ENCODE peak calls at places on chromosomes 13 and 19, in seven cellular contexts. Y is HCEC 1CT; A is stimulated activated CD8-positive, alpha-beta memory T cell treated with anti-CD3 and anti-CD28 coated beads, Interleukin-4, amount 100 ng/mL, for 4 hours; K is NCI-H1092 treated with DMSO at 0.1 percent for 48 hours; G is ELR; H is foreskin fibroblast; O is activated T-cell treated with anti-CD3 and anti-CD28 coated beads, Interleukin-2, amount 50 U/mL, for 48 hours. Q is an unnamed sample.

GRCh38 chr13:112159575-112160547 is 92.9 kb downstream of the SOX1 start:
- DNase-seq in Y (no peak), A (no peak), K (no peak), G (no peak), H (no peak), O (no peak), Q (no peak)

GRCh38 chr19:34365463-34366401 is 736 bp downstream of the GPI start:
- DNase-seq in Y (peak), A (no peak), K (peak), G (peak), H (peak), O (peak), Q (peak)

GRCh38 chr13:20192470-20193141 is at the start of gene GJB2:
- DNase-seq in Y (no peak), A (no peak), K (no peak), G (peak), H (no peak), O (peak), Q (no peak)

GRCh38 chr19:32387701-32388392 is 17.7 kb upstream of the DPY19L3 start:
- DNase-seq in Y (peak), A (no peak), K (no peak), G (peak), H (peak), O (no peak), Q (no peak)

GRCh38 chr19:40607311-40607871 is 6.2 kb downstream of the LTBP4 start:
- DNase-seq in Y (no peak), A (no peak), K (no peak), G (no peak), H (no peak), O (no peak), Q (no peak)

GRCh38 chr13:55534306-55534705 is 1606.4 kb upstream of the PRR20A start:
- DNase-seq in Y (no peak), A (no peak), K (no peak), G (no peak), H (no peak), O (no peak), Q (no peak)

GRCh38 chr19:5036733-5037681 is 68.1 kb downstream of the KDM4B start:
- DNase-seq in Y (no peak), A (no peak), K (peak), G (peak), H (peak), O (no peak), Q (peak)

GRCh38 chr13:94232161-94232560 is 247.3 kb downstream of the DCT start:
- DNase-seq in Y (no peak), A (no peak), K (no peak), G (no peak), H (no peak), O (no peak), Q (no peak)

GRCh38 chr13:113531041-113531873 is 40.7 kb upstream of the DCUN1D2 start:
- DNase-seq in Y (no peak), A (no peak), K (no peak), G (no peak), H (no peak), O (no peak), Q (no peak)

GRCh38 chr13:32537580-32538233 is 888 bp downstream of the N4BP2L2 start:
- DNase-seq in Y (no peak), A (peak), K (no peak), G (peak), H (peak), O (peak), Q (no peak)

GRCh38 chr13:83168575-83168974 is 713.7 kb downstream of the SLITRK1 start:
- DNase-seq in Y (no peak), A (no peak), K (no peak), G (no peak), H (no peak), O (no peak), Q (no peak)

GRCh38 chr13:39603424-39603947 is 493 bp upstream of the LHFPL6 start:
- DNase-seq in Y (peak), A (no peak), K (peak), G (peak), H (peak), O (no peak), Q (peak)

GRCh38 chr19:49473868-49474544 is at the start of gene FLT3LG:
- DNase-seq in Y (peak), A (peak), K (peak), G (peak), H (peak), O (peak), Q (peak)

GRCh38 chr13:33229446-33230177 is 55.9 kb downstream of the STARD13 start:
- DNase-seq in Y (no peak), A (no peak), K (peak), G (peak), H (no peak), O (no peak), Q (no peak)

GRCh38 chr19:45874620-45874966 is 10.5 kb downstream of the FOXA3 start:
- DNase-seq in Y (no peak), A (no peak), K (no peak), G (no peak), H (no peak), O (no peak), Q (no peak)

GRCh38 chr19:34500656-34501120 is 19.1 kb downstream of the WTIP start:
- DNase-seq in Y (no peak), A (no peak), K (no peak), G (no peak), H (no peak), O (no peak), Q (no peak)

GRCh38 chr13:23598371-23598770 is 28.2 kb downstream of the TNFRSF19 start:
- DNase-seq in Y (no peak), A (no peak), K (no peak), G (peak), H (peak), O (no peak), Q (no peak)

GRCh38 chr19:12782174-12782423 is 6.7 kb upstream of the HOOK2 start:
- DNase-seq in Y (no peak), A (no peak), K (no peak), G (no peak), H (no peak), O (no peak), Q (no peak)

GRCh38 chr13:101916758-101917474 is 464.4 kb downstream of the ITGBL1 start:
- DNase-seq in Y (no peak), A (no peak), K (peak), G (no peak), H (peak), O (no peak), Q (no peak)

GRCh38 chr13:102651892-102652291 is 43.0 kb downstream of the METTL21C start:
- DNase-seq in Y (peak), A (no peak), K (no peak), G (peak), H (peak), O (no peak), Q (no peak)

GRCh38 chr13:78604782-78605611 is 1.6 kb upstream of the POU4F1 start:
- DNase-seq in Y (no peak), A (no peak), K (peak), G (peak), H (peak), O (no peak), Q (no peak)

GRCh38 chr19:32172761-32173160 is 172.6 kb upstream of the ZNF507 start:
- DNase-seq in Y (no peak), A (no peak), K (no peak), G (no peak), H (no peak), O (no peak), Q (no peak)

GRCh38 chr19:45863840-45864628 is at the start of gene FOXA3:
- DNase-seq in Y (peak), A (no peak), K (no peak), G (peak), H (peak), O (peak), Q (peak)

GRCh38 chr13:68846663-68847062 is 1261.0 kb upstream of the ATXN8OS start:
- DNase-seq in Y (no peak), A (no peak), K (no peak), G (no peak), H (no peak), O (no peak), Q (no peak)

GRCh38 chr13:46097015-46097414 is 7.8 kb downstream of the CPB2 start:
- DNase-seq in Y (no peak), A (no peak), K (peak), G (no peak), H (peak), O (no peak), Q (no peak)

GRCh38 chr13:36752673-36753072 is 66.3 kb upstream of the RFXAP start:
- DNase-seq in Y (no peak), A (no peak), K (no peak), G (no peak), H (no peak), O (no peak), Q (no peak)

GRCh38 chr19:6685482-6685881 is 15.5 kb upstream of the TNFSF14 start:
- DNase-seq in Y (no peak), A (no peak), K (no peak), G (no peak), H (no peak), O (no peak), Q (no peak)

GRCh38 chr19:31459430-31459829 is 110.2 kb upstream of the TSHZ3 start:
- DNase-seq in Y (no peak), A (no peak), K (no peak), G (peak), H (no peak), O (no peak), Q (no peak)

GRCh38 chr13:63351081-63351480 is 1935.4 kb upstream of the PCDH20 start:
- DNase-seq in Y (no peak), A (no peak), K (no peak), G (no peak), H (peak), O (no peak), Q (no peak)

GRCh38 chr13:59145381-59145780 is 1018.3 kb downstream of the DIAPH3 start:
- DNase-seq in Y (no peak), A (no peak), K (no peak), G (no peak), H (no peak), O (no peak), Q (no peak)

GRCh38 chr19:31109626-31110025 is 239.6 kb downstream of the TSHZ3 start:
- DNase-seq in Y (no peak), A (no peak), K (no peak), G (no peak), H (no peak), O (no peak), Q (no peak)

GRCh38 chr19:38090561-38090960 is 133.5 kb downstream of the DPF1 start:
- DNase-seq in Y (no peak), A (no peak), K (peak), G (no peak), H (no peak), O (no peak), Q (no peak)